ENCODE peak calls at places on chromosomes 3 and 15, in seven cellular contexts. One of them, this sample, is unnamed.

GRCh38 chr3:178561239-178561638 is 25.0 kb downstream of the KCNMB2 start:
- DNase-seq in activated CD8-positive, alpha-beta memory T cell treated with anti-CD3 and anti-CD28 coated beads, Interleukin-2, amount 10 ng/mL, durations not matched to agents 7 days and 5 days: no peak
- DNase-seq in stimulated activated CD8-positive, alpha-beta memory T cell treated with anti-CD3 and anti-CD28 coated beads, Interleukin-7, amount 100 ng/mL, for 1 hour: no peak
- DNase-seq in activated naive CD8-positive, alpha-beta T cell treated with anti-CD3 and anti-CD28 coated beads, Interleukin-2, amount 50 U/mL, for 24 hours: no peak
- DNase-seq in activated effector memory CD4-positive, alpha-beta T cell treated with anti-CD3 and anti-CD28 coated beads, Interleukin-2, amount 50 U/mL, for 16 hours: no peak
- DNase-seq in NCI-H1092 treated with DMSO at 0.1 percent for 48 hours: no peak
- DNase-seq in EH: no peak
- DNase-seq in this sample: no peak

GRCh38 chr15:58321034-58321433 is 110.8 kb upstream of the LIPC start:
- DNase-seq in activated CD8-positive, alpha-beta memory T cell treated with anti-CD3 and anti-CD28 coated beads, Interleukin-2, amount 10 ng/mL, durations not matched to agents 7 days and 5 days: no peak
- DNase-seq in stimulated activated CD8-positive, alpha-beta memory T cell treated with anti-CD3 and anti-CD28 coated beads, Interleukin-7, amount 100 ng/mL, for 1 hour: no peak
- DNase-seq in activated naive CD8-positive, alpha-beta T cell treated with anti-CD3 and anti-CD28 coated beads, Interleukin-2, amount 50 U/mL, for 24 hours: no peak
- DNase-seq in activated effector memory CD4-positive, alpha-beta T cell treated with anti-CD3 and anti-CD28 coated beads, Interleukin-2, amount 50 U/mL, for 16 hours: no peak
- DNase-seq in NCI-H1092 treated with DMSO at 0.1 percent for 48 hours: no peak
- DNase-seq in EH: no peak
- DNase-seq in this sample: no peak

GRCh38 chr15:69798481-69799315 is 299.0 kb downstream of the TLE3 start:
- DNase-seq in activated CD8-positive, alpha-beta memory T cell treated with anti-CD3 and anti-CD28 coated beads, Interleukin-2, amount 10 ng/mL, durations not matched to agents 7 days and 5 days: no peak
- DNase-seq in stimulated activated CD8-positive, alpha-beta memory T cell treated with anti-CD3 and anti-CD28 coated beads, Interleukin-7, amount 100 ng/mL, for 1 hour: no peak
- DNase-seq in activated naive CD8-positive, alpha-beta T cell treated with anti-CD3 and anti-CD28 coated beads, Interleukin-2, amount 50 U/mL, for 24 hours: no peak
- DNase-seq in activated effector memory CD4-positive, alpha-beta T cell treated with anti-CD3 and anti-CD28 coated beads, Interleukin-2, amount 50 U/mL, for 16 hours: no peak
- DNase-seq in NCI-H1092 treated with DMSO at 0.1 percent for 48 hours: no peak
- DNase-seq in EH: peak; percentile 24
- DNase-seq in this sample: peak; percentile 14

GRCh38 chr3:17478673-17479072 is 263.8 kb downstream of the TBC1D5 start:
- DNase-seq in activated CD8-positive, alpha-beta memory T cell treated with anti-CD3 and anti-CD28 coated beads, Interleukin-2, amount 10 ng/mL, durations not matched to agents 7 days and 5 days: no peak
- DNase-seq in stimulated activated CD8-positive, alpha-beta memory T cell treated with anti-CD3 and anti-CD28 coated beads, Interleukin-7, amount 100 ng/mL, for 1 hour: no peak
- DNase-seq in activated naive CD8-positive, alpha-beta T cell treated with anti-CD3 and anti-CD28 coated beads, Interleukin-2, amount 50 U/mL, for 24 hours: no peak
- DNase-seq in activated effector memory CD4-positive, alpha-beta T cell treated with anti-CD3 and anti-CD28 coated beads, Interleukin-2, amount 50 U/mL, for 16 hours: no peak
- DNase-seq in NCI-H1092 treated with DMSO at 0.1 percent for 48 hours: no peak
- DNase-seq in EH: peak; percentile 51
- DNase-seq in this sample: no peak

GRCh38 chr3:185915642-185916041 is 22.2 kb downstream of the TRA2B start:
- DNase-seq in activated CD8-positive, alpha-beta memory T cell treated with anti-CD3 and anti-CD28 coated beads, Interleukin-2, amount 10 ng/mL, durations not matched to agents 7 days and 5 days: no peak
- DNase-seq in stimulated activated CD8-positive, alpha-beta memory T cell treated with anti-CD3 and anti-CD28 coated beads, Interleukin-7, amount 100 ng/mL, for 1 hour: no peak
- DNase-seq in activated naive CD8-positive, alpha-beta T cell treated with anti-CD3 and anti-CD28 coated beads, Interleukin-2, amount 50 U/mL, for 24 hours: no peak
- DNase-seq in activated effector memory CD4-positive, alpha-beta T cell treated with anti-CD3 and anti-CD28 coated beads, Interleukin-2, amount 50 U/mL, for 16 hours: no peak
- DNase-seq in NCI-H1092 treated with DMSO at 0.1 percent for 48 hours: no peak
- DNase-seq in EH: no peak
- DNase-seq in this sample: peak; percentile 9

GRCh38 chr15:38076806-38077205 is 142.4 kb downstream of the TMCO5A start:
- DNase-seq in activated CD8-positive, alpha-beta memory T cell treated with anti-CD3 and anti-CD28 coated beads, Interleukin-2, amount 10 ng/mL, durations not matched to agents 7 days and 5 days: no peak
- DNase-seq in stimulated activated CD8-positive, alpha-beta memory T cell treated with anti-CD3 and anti-CD28 coated beads, Interleukin-7, amount 100 ng/mL, for 1 hour: no peak
- DNase-seq in activated naive CD8-positive, alpha-beta T cell treated with anti-CD3 and anti-CD28 coated beads, Interleukin-2, amount 50 U/mL, for 24 hours: no peak
- DNase-seq in activated effector memory CD4-positive, alpha-beta T cell treated with anti-CD3 and anti-CD28 coated beads, Interleukin-2, amount 50 U/mL, for 16 hours: no peak
- DNase-seq in NCI-H1092 treated with DMSO at 0.1 percent for 48 hours: no peak
- DNase-seq in EH: no peak
- DNase-seq in this sample: no peak

GRCh38 chr3:42991369-42992315 is 12.5 kb downstream of the GASK1A start:
- DNase-seq in activated CD8-positive, alpha-beta memory T cell treated with anti-CD3 and anti-CD28 coated beads, Interleukin-2, amount 10 ng/mL, durations not matched to agents 7 days and 5 days: no peak
- DNase-seq in stimulated activated CD8-positive, alpha-beta memory T cell treated with anti-CD3 and anti-CD28 coated beads, Interleukin-7, amount 100 ng/mL, for 1 hour: no peak
- DNase-seq in activated naive CD8-positive, alpha-beta T cell treated with anti-CD3 and anti-CD28 coated beads, Interleukin-2, amount 50 U/mL, for 24 hours: no peak
- DNase-seq in activated effector memory CD4-positive, alpha-beta T cell treated with anti-CD3 and anti-CD28 coated beads, Interleukin-2, amount 50 U/mL, for 16 hours: no peak
- DNase-seq in NCI-H1092 treated with DMSO at 0.1 percent for 48 hours: no peak
- DNase-seq in EH: no peak
- DNase-seq in this sample: no peak

GRCh38 chr3:102206506-102207145 is 228.2 kb upstream of the ZPLD1 start:
- DNase-seq in activated CD8-positive, alpha-beta memory T cell treated with anti-CD3 and anti-CD28 coated beads, Interleukin-2, amount 10 ng/mL, durations not matched to agents 7 days and 5 days: no peak
- DNase-seq in stimulated activated CD8-positive, alpha-beta memory T cell treated with anti-CD3 and anti-CD28 coated beads, Interleukin-7, amount 100 ng/mL, for 1 hour: no peak
- DNase-seq in activated naive CD8-positive, alpha-beta T cell treated with anti-CD3 and anti-CD28 coated beads, Interleukin-2, amount 50 U/mL, for 24 hours: no peak
- DNase-seq in activated effector memory CD4-positive, alpha-beta T cell treated with anti-CD3 and anti-CD28 coated beads, Interleukin-2, amount 50 U/mL, for 16 hours: no peak
- DNase-seq in NCI-H1092 treated with DMSO at 0.1 percent for 48 hours: no peak
- DNase-seq in EH: peak; percentile 92
- DNase-seq in this sample: no peak

GRCh38 chr3:64268926-64269325 is 43.7 kb upstream of the PRICKLE2 start:
- DNase-seq in activated CD8-positive, alpha-beta memory T cell treated with anti-CD3 and anti-CD28 coated beads, Interleukin-2, amount 10 ng/mL, durations not matched to agents 7 days and 5 days: no peak
- DNase-seq in stimulated activated CD8-positive, alpha-beta memory T cell treated with anti-CD3 and anti-CD28 coated beads, Interleukin-7, amount 100 ng/mL, for 1 hour: no peak
- DNase-seq in activated naive CD8-positive, alpha-beta T cell treated with anti-CD3 and anti-CD28 coated beads, Interleukin-2, amount 50 U/mL, for 24 hours: no peak
- DNase-seq in activated effector memory CD4-positive, alpha-beta T cell treated with anti-CD3 and anti-CD28 coated beads, Interleukin-2, amount 50 U/mL, for 16 hours: no peak
- DNase-seq in NCI-H1092 treated with DMSO at 0.1 percent for 48 hours: no peak
- DNase-seq in EH: no peak
- DNase-seq in this sample: no peak